ENCODE peak calls at places on chromosomes 7 and 10, in seven cellular contexts. X is ovary, Z is HCT116, L is glutamatergic neuron, F is endothelial cell, A is astrocyte, I is colonic mucosa. O is an unnamed sample.
A peak's percentile ranks its signal among the peaks of the same experiment; 100 is the strongest.

GRCh38 chr7:133365892-133366291 is 113.0 kb downstream of the EXOC4 start:
- DNase-seq in I (no peak), X (no peak), L (no peak), F (no peak), Z (no peak), A (peak; percentile 80), O (no peak)

GRCh38 chr10:100735345-100736143 is 9.8 kb upstream of the PAX2 start:
- DNase-seq in Z (no peak), F (no peak), I (no peak), X (no peak), L (peak; percentile 42), A (no peak), O (no peak)

GRCh38 chr7:142782922-142783900 is 12.4 kb downstream of the PRSS2 start:
- DNase-seq in F (peak; percentile 89), L (peak; percentile 90), A (peak; percentile 77), Z (peak; percentile 89), X (peak; percentile 87), I (peak; percentile 86), O (peak; percentile 84)

GRCh38 chr7:138324905-138325304 is 135.2 kb upstream of the TRIM24 start:
- DNase-seq in F (no peak), A (no peak), I (no peak), X (no peak), Z (no peak), L (no peak), O (no peak)

GRCh38 chr7:33705333-33705833 is 200.0 kb upstream of the BMPER start:
- DNase-seq in F (no peak), I (no peak), Z (no peak), X (no peak), L (no peak), A (no peak), O (no peak)

GRCh38 chr7:22375359-22376048 is 18.6 kb upstream of the RAPGEF5 start:
- DNase-seq in L (no peak), F (no peak), Z (no peak), X (no peak), I (no peak), A (no peak), O (no peak)

GRCh38 chr7:100419660-100420226 is 8.8 kb downstream of the ZCWPW1 start:
- DNase-seq in F (no peak), X (no peak), L (no peak), I (no peak), Z (no peak), A (no peak), O (no peak)

GRCh38 chr7:156665101-156665500 is 24.5 kb downstream of the RNF32 start:
- DNase-seq in L (no peak), Z (no peak), A (peak; percentile 25), X (no peak), I (no peak), F (no peak), O (no peak)

GRCh38 chr7:1404881-1405548 is 54.3 kb downstream of the MICALL2 start:
- DNase-seq in F (no peak), L (peak; percentile 62), A (no peak), I (no peak), X (no peak), Z (no peak), O (no peak)

GRCh38 chr7:66076459-66077329 is 1.1 kb downstream of the ASL start:
- DNase-seq in A (no peak), Z (no peak), F (no peak), X (no peak), L (no peak), I (peak; percentile 73), O (no peak)

GRCh38 chr7:27110977-27111752 is 8.7 kb upstream of the HOXA2 start:
- DNase-seq in A (peak; percentile 95), I (peak; percentile 46), F (no peak), L (no peak), X (peak; percentile 54), Z (no peak), O (no peak)

DNA sequence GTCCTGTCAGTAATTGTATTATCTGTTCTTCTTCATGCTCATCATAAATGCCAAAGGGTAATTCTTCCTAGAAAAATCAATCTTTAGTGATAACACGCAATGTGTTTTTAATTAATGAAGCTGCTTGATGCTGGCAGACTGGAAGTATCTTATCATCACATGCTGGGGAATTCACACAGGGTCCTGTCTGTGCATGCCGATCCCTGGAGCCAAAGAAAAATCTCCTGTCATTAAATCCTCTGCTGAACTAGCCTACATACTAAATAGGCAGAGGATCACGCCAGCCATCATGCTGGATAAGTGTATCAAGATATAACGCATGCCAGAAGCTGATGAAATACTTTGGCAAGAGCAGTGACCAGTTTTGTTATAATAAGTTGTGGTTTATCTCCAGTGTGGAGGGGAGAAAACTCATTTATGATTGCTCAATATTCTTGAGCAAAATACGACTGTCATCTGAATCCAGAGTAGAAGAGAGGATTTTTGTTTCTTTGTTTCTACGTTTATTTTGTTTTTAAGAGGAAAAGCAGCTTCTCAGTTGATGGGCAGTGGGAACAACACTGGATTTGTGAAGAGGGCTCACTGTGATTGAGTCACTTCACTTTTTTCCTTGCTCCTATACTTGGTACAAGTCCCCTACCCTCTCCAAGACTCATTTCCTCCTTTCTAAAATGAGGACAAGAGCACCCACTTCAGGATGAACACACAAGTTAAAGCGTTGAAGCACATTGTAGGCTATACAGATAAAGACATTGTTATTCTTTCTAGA is 649.1 kb downstream of the TNS3 start:
- DNase-seq in X (no peak), Z (no peak), I (peak; percentile 28), L (no peak), A (peak; percentile 95), F (no peak), O (no peak)
- TF ChIP-seq CTCF in X (no peak), Z (no peak), I (no peak), L (no peak), A (no peak), F (no peak), O (no peak)

DNA sequence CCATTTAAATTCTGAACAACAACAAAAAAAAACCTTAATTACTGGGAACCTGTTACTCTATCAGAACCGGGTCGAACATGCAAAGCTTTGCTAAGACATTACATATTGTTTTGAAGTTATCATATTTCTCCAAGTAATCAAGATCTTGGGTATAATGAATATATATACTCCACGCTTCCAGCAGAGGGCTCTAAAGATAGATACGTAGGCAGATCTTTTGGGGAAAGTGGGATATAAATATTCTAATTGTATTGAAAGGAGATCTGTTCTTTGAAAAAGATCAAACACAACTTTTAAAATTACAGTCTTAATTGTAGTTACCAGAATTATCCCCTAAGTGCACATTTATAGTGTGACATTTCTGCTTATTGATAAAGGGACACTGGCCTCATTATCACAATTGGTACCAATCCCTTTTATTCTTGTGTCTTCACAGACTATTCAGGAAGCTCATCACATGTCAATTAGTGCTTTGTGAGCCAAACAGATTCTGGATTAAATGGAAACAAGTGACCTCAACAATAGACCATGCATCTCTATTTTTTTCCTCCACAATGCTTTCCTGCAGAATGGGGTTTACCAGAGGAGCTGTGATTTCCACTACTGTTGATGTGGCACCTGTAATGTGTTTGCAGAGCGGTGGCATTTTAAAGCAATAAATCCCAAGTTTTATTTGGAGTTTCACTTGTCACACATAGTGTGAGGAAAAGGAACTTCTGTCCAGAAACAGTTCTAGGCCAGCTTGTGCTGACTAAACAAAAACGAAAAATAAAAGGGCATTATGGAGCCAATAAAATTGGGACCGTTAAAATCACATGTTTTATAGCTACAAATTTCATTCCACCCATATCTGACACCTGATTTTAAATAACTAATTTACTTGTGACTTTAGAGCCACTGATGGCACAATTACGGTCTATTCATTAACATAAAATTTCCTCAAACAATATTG is 122.4 kb downstream of the CTTNBP2 start:
- DNase-seq in Z (no peak), I (no peak), A (no peak), L (no peak), F (no peak), X (no peak), O (peak; percentile 20)
- TF ChIP-seq CTCF in Z (peak; percentile 38), I (peak; percentile 43), A (peak; percentile 57), L (peak; percentile 60), F (peak; percentile 55), X (no peak), O (peak; percentile 51)

GRCh38 chr7:55272328-55272727 is 92.8 kb upstream of the LANCL2 start:
- DNase-seq in Z (no peak), I (no peak), X (no peak), L (no peak), F (no peak), A (no peak), O (no peak)

GRCh38 chr7:55273186-55273980 is 91.8 kb upstream of the LANCL2 start:
- DNase-seq in L (no peak), Z (no peak), I (no peak), X (no peak), F (no peak), A (no peak), O (peak; percentile 5)

GRCh38 chr7:55274156-55274555 is 91.0 kb upstream of the LANCL2 start:
- DNase-seq in L (no peak), X (no peak), Z (no peak), A (no peak), I (no peak), F (no peak), O (no peak)

GRCh38 chr7:55271661-55272060 is 93.5 kb upstream of the LANCL2 start:
- DNase-seq in F (no peak), X (no peak), A (no peak), I (no peak), Z (no peak), L (no peak), O (peak; percentile 3)

DNA sequence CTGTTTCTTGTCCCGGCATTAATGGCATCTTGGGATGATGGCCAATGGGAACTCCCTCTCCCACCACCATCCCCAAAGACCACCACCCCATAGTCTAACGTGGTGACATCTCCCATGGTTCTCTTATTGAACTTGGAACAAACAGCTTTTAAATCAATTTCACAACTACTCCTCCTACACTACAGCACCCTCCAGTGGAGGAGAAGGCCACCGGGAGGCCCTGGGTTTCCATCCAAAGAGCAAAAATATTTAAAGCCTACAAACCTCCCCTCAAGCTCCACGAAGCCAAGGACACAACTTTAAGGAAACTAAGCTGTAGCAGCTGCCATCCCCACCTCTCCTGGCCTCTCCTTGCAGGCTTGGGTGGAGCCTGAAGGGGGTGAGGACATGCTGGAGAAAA is 94.1 kb upstream of the LANCL2 start:
- DNase-seq in L (no peak), A (no peak), Z (no peak), I (no peak), F (no peak), X (no peak), O (peak; percentile 23)
- TF ChIP-seq CTCF in L (no peak), A (peak; percentile 54), Z (peak; percentile 63), I (peak; percentile 14), F (no peak), X (no peak), O (peak; percentile 39)

DNA sequence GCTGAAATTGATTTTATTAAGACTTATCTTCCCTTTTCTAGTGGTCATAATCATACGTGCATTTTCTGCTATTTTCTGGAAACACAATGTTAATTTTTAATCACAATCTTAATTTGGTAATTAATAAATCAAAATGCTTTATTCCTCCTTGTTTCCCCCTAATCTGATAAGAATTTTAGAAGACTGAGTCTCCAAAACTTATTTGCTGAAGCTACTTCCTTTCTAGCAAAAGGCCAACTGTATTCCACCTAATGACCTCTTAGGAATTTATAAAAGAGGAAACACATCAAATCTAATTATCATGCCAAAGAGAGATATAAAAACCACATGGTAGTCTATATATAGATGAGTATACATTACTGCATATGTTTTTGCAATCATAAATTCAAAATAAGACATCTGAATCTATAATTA is 140.6 kb downstream of the GNAI1 start:
- DNase-seq in X (no peak), L (no peak), I (no peak), F (no peak), Z (no peak), A (no peak), O (no peak)
- TF ChIP-seq CTCF in X (no peak), L (no peak), I (no peak), F (no peak), Z (no peak), A (no peak), O (no peak)

GRCh38 chr7:79425665-79426064 is 27.8 kb downstream of the MAGI2 start:
- DNase-seq in L (no peak), Z (no peak), F (no peak), I (no peak), A (no peak), X (no peak), O (no peak)
- TF ChIP-seq CTCF in L (no peak), Z (no peak), F (no peak), I (no peak), A (no peak), X (no peak), O (no peak)

O was measured in GM10248.